ENCODE peak calls at places on chromosomes 12 and 14, in nine cellular contexts. N is AG09319; J is dorsolateral prefrontal cortex; V is mucosa of descending colon; X is nephron progenitor cell; T is Calu3; H is CD4-positive, alpha-beta T cell; E is right atrium auricular region; R is LNCaP clone FGC. I is an unnamed sample.

GRCh38 chr14:69701857-69702256 is 65.1 kb upstream of the SRSF5 start:
- DNase-seq in N (no peak), J (no peak), E (no peak), X (no peak), R (no peak), V (no peak), H (no peak), T (no peak), I (no peak)

GRCh38 chr14:103121846-103122577 is 1.2 kb upstream of the TNFAIP2 start:
- DNase-seq in R (no peak), X (peak), T (peak), J (no peak), E (peak), N (no peak), H (no peak), V (peak), I (no peak)

GRCh38 chr14:68978550-68978911 is 571 bp downstream of the ACTN1 start:
- DNase-seq in E (no peak), N (no peak), X (peak), V (peak), J (no peak), T (peak), H (peak), R (no peak), I (peak)

GRCh38 chr14:65462411-65462810 is 49.9 kb downstream of the FUT8 start:
- DNase-seq in N (no peak), V (no peak), R (no peak), T (no peak), J (no peak), H (no peak), E (no peak), X (no peak), I (no peak)

GRCh38 chr14:68405959-68406358 is 386.9 kb downstream of the ZFP36L1 start:
- DNase-seq in J (no peak), N (no peak), X (no peak), T (no peak), H (no peak), R (no peak), V (no peak), E (no peak), I (no peak)

GRCh38 chr12:67482751-67483661 is 165.5 kb upstream of the DYRK2 start:
- DNase-seq in H (peak), R (no peak), E (no peak), N (no peak), T (peak), J (peak), X (peak), V (peak), I (no peak)

GRCh38 chr14:56474419-56475022 is 105.1 kb upstream of the TMEM260 start:
- DNase-seq in T (peak), N (peak), E (no peak), X (peak), H (no peak), R (peak), V (no peak), J (no peak), I (peak)

GRCh38 chr14:72443256-72443655 is 450.6 kb downstream of the DPF3 start:
- DNase-seq in J (no peak), V (no peak), H (no peak), X (no peak), T (no peak), E (no peak), R (no peak), N (no peak), I (no peak)

GRCh38 chr12:71636704-71637115 is 26.9 kb downstream of the ZFC3H1 start:
- DNase-seq in R (peak), N (peak), T (peak), H (no peak), V (no peak), J (no peak), E (no peak), X (peak), I (no peak)

GRCh38 chr12:27988594-27989233 is 16.2 kb upstream of the PTHLH start:
- DNase-seq in E (no peak), T (no peak), R (no peak), H (no peak), V (no peak), X (no peak), J (no peak), N (no peak), I (no peak)

GRCh38 chr12:43655586-43655985 is 103.0 kb downstream of the PUS7L start:
- DNase-seq in E (no peak), J (no peak), T (no peak), X (no peak), V (no peak), H (no peak), N (no peak), R (no peak), I (no peak)

GRCh38 chr12:12070674-12071661 is at the start of gene BCL2L14:
- DNase-seq in T (peak), R (peak), E (no peak), N (no peak), J (no peak), H (peak), X (no peak), V (no peak), I (no peak)

GRCh38 chr12:95997276-95997675 is 1.1 kb upstream of the HAL start:
- DNase-seq in H (no peak), N (no peak), V (no peak), X (no peak), J (no peak), E (no peak), T (no peak), R (no peak), I (no peak)

GRCh38 chr14:77882631-77883030 is 82.7 kb downstream of the ADCK1 start:
- DNase-seq in H (no peak), T (no peak), X (no peak), J (no peak), E (peak), N (no peak), V (no peak), R (no peak), I (no peak)

GRCh38 chr12:52871291-52871961 is 22.6 kb upstream of the KRT78 start:
- DNase-seq in J (no peak), R (no peak), N (peak), E (peak), H (no peak), V (peak), X (no peak), T (peak), I (no peak)

GRCh38 chr12:97151481-97151880 is 244.4 kb downstream of the NEDD1 start:
- DNase-seq in X (no peak), T (no peak), R (no peak), N (no peak), J (no peak), V (no peak), H (no peak), E (no peak), I (no peak)

GRCh38 chr12:53828598-53828997 is 76.8 kb upstream of the CISTR start:
- DNase-seq in X (no peak), V (no peak), J (no peak), H (no peak), E (no peak), T (no peak), R (no peak), N (no peak), I (no peak)

GRCh38 chr12:30926243-30927209 is at the start of gene TSPAN11:
- DNase-seq in E (no peak), R (no peak), N (no peak), T (no peak), V (no peak), X (peak), J (peak), H (no peak), I (peak)

GRCh38 chr12:116542345-116542950 is 16.7 kb upstream of the MAP1LC3B2 start:
- DNase-seq in J (no peak), E (no peak), N (no peak), X (no peak), V (no peak), T (peak), H (no peak), R (no peak), I (no peak)

GRCh38 chr12:13085968-13086686 is 17.3 kb downstream of the GSG1 start:
- DNase-seq in E (no peak), J (no peak), X (no peak), H (no peak), V (no peak), N (no peak), T (no peak), R (no peak), I (no peak)

GRCh38 chr12:132771126-132771838 is 9.7 kb upstream of the ANKLE2 start:
- DNase-seq in V (no peak), X (no peak), N (no peak), J (no peak), R (no peak), E (no peak), T (no peak), H (peak), I (no peak)

GRCh38 chr12:132099739-132100138 is 44.4 kb downstream of the DDX51 start:
- DNase-seq in J (no peak), X (no peak), R (no peak), T (no peak), H (no peak), N (no peak), E (no peak), V (no peak), I (no peak)

GRCh38 chr12:92802906-92803305 is 100.1 kb downstream of the PLEKHG7 start:
- DNase-seq in J (no peak), R (no peak), V (no peak), H (no peak), N (no peak), T (no peak), E (no peak), X (no peak), I (no peak)

GRCh38 chr14:53791116-53791515 is 165.5 kb downstream of the BMP4 start:
- DNase-seq in E (no peak), H (no peak), J (no peak), T (no peak), V (no peak), X (no peak), N (no peak), R (no peak), I (no peak)

GRCh38 chr12:913919-914718 is 35.4 kb downstream of the RAD52 start:
- DNase-seq in E (no peak), N (no peak), T (no peak), V (no peak), X (no peak), J (no peak), H (no peak), R (no peak), I (no peak)

GRCh38 chr14:29925106-29925722 is 2.4 kb downstream of the PRKD1 start:
- DNase-seq in H (no peak), J (no peak), V (no peak), T (no peak), R (no peak), E (no peak), N (no peak), X (no peak), I (no peak)

GRCh38 chr12:123005081-123005626 is 24.7 kb downstream of the ARL6IP4 start:
- DNase-seq in X (no peak), H (no peak), T (no peak), N (no peak), J (no peak), V (no peak), R (no peak), E (no peak), I (no peak)

GRCh38 chr12:28313631-28314030 is 123.4 kb downstream of the CCDC91 start:
- DNase-seq in H (no peak), T (peak), N (no peak), R (no peak), E (no peak), J (no peak), X (no peak), V (no peak), I (no peak)

GRCh38 chr12:1047898-1048660 is 57.1 kb downstream of the ERC1 start:
- DNase-seq in E (no peak), T (no peak), J (peak), V (no peak), X (no peak), N (no peak), H (no peak), R (no peak), I (no peak)

GRCh38 chr12:132510111-132510724 is 20.3 kb downstream of the FBRSL1 start:
- DNase-seq in T (no peak), R (no peak), H (no peak), N (no peak), J (no peak), E (no peak), X (no peak), V (no peak), I (no peak)

GRCh38 chr12:10722502-10722904 is 620 bp downstream of the YBX3 start:
- DNase-seq in V (peak), E (peak), X (peak), J (no peak), T (peak), N (no peak), R (no peak), H (peak), I (peak)

GRCh38 chr12:61097991-61098580 is 1162.1 kb upstream of the USP15 start:
- DNase-seq in V (no peak), T (no peak), H (no peak), J (no peak), E (no peak), N (no peak), X (no peak), R (no peak), I (no peak)

DNA sequence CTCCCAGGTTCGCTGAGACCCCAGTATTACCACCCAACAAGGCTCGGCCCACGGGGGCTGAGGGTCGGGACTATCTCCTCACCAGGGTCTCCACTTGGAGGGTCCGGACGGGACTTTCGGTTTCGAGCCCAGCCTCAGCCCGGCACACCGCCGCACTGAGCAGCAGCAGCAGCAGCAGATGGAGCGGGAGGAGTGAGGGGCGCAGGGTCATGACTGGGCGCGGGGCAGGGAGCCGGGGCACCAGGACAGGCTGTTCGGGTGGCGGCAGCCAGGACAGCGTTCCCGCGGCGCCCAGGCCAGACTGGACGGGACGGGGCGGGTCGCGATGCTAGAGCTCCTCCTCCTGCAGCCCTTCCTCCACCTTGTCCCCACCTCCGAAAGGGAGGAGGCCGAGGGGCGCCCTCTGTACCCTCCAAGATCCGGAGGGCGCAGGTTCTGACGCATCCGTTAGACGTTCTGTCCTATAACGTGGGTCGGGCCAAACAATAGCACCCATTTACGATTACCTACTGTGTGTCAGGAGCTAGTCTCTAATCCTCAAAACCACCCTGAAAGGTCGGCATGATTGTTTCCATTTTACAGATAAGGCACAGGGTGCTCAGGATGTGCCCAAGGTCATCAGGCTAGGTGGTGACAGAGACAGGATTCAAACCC is at the start of gene FKBP11:
- DNase-seq in N (no peak), R (no peak), T (peak), E (peak), H (peak), V (peak), J (no peak), X (peak), I (peak)
- TF ChIP-seq CTCF in N (no peak), R (no peak), T (no peak), E (no peak), H (no peak), V (no peak), J (no peak), X (no peak), I (no peak)

DNA sequence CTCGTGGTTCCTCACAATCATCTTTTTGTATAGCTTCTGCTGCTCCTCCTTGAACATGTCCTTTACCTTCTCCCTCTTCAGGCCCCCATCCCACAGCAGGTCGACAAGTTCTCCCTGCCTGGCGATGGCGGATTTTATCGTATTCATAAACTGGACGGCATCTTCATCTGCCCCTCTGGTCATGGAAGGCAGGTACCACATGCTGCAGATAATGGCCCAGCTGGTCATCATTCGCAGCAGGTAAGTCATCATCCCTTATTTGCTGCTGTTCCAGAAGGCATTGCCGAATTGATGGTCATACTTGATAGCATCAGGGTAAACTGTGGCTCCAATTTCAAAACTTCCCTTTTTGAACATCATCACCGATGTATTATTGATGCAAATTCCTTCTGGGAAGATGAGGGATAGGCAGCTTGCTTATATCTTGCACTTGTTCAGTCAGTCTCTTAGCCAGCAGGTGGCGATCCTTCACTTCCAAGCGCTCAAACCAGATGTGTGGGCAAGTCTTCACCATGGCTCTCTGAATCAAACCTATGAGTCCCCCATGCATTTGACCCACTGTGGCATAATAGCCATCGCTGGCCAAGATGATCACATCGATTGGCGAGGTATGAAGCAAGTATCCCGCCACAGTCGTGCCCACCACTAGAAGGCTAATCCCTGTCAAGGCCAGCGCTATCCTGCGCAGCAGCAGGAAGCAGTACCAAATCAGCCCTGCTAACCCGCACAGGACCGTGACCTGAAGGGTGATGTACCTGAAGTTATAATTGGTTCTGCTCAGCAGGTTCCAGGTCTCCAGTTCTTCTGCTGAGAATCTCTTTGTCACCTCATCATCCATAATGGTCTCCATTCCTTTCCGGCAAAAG is 381.5 kb upstream of the STXBP6 start:
- DNase-seq in N (no peak), V (no peak), T (no peak), J (no peak), E (no peak), X (peak), R (peak), H (no peak), I (peak)
- TF ChIP-seq CTCF in N (no peak), V (no peak), T (no peak), J (no peak), E (no peak), X (peak), R (peak), H (no peak), I (peak)

GRCh38 chr14:105413542-105413886 is 6.1 kb upstream of the MTA1 start:
- DNase-seq in N (no peak), V (no peak), E (no peak), H (no peak), T (no peak), R (no peak), X (no peak), J (peak), I (no peak)

GRCh38 chr14:105411017-105411941 is 8.3 kb upstream of the MTA1 start:
- DNase-seq in T (peak), R (no peak), E (no peak), J (no peak), X (peak), N (no peak), V (peak), H (no peak), I (no peak)

GRCh38 chr14:105410642-105411016 is 9.0 kb upstream of the MTA1 start:
- DNase-seq in E (no peak), J (no peak), N (no peak), H (no peak), X (no peak), R (no peak), V (no peak), T (no peak), I (no peak)

GRCh38 chr14:105412768-105413541 is 6.7 kb upstream of the MTA1 start:
- DNase-seq in V (no peak), E (no peak), R (no peak), J (no peak), H (no peak), T (no peak), N (no peak), X (no peak), I (no peak)

DNA sequence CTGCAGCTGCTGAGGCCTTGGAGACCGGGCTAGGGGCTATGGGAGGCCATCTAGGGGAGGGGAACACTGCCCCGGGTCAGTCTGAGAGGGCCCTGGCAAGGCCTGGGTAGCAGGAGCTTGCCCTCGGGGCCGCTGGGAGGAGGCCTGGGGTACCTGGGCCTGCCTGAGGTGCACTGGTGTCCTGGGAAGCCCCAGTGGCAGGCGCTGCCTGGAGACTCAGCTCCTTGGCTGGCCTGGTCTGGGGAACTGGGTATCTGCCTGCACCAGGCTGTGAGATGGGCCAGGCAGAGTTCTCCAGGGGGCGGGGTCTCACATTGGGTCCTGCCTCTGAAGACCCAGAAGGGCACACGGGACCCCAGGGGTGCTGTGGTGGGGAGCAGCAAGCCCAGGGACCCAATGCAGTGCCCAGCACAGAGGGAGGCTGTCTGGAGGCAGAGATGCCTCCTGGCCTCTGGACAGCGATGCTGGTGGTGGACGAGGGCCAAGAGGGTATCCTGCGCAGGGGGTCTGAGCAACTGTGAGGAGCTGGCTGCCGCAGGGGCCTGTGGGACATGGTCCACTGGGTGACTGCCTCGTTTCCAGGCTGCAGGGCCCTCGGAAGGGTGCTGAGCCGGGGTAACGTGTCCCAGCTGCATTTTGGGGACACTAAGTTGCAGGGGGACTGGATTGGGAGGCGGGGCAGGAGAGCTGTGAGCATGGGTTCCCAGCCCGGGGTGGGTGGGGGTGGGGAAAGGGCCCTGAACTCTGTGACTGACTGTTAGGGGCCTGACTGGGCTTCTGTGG is 7.5 kb upstream of the MTA1 start:
- DNase-seq in J (no peak), H (no peak), X (no peak), R (no peak), E (no peak), N (no peak), V (no peak), T (no peak), I (no peak)
- TF ChIP-seq CTCF in J (no peak), H (no peak), X (no peak), R (no peak), E (no peak), N (no peak), V (no peak), T (no peak), I (no peak)

GRCh38 chr14:104927901-104928300 is 3.2 kb downstream of the PLD4 start:
- DNase-seq in N (no peak), X (no peak), V (no peak), H (no peak), E (no peak), T (no peak), R (no peak), J (no peak), I (no peak)
- TF ChIP-seq CTCF in N (no peak), X (no peak), V (no peak), H (no peak), E (no peak), T (no peak), R (no peak), J (no peak), I (no peak)

DNA sequence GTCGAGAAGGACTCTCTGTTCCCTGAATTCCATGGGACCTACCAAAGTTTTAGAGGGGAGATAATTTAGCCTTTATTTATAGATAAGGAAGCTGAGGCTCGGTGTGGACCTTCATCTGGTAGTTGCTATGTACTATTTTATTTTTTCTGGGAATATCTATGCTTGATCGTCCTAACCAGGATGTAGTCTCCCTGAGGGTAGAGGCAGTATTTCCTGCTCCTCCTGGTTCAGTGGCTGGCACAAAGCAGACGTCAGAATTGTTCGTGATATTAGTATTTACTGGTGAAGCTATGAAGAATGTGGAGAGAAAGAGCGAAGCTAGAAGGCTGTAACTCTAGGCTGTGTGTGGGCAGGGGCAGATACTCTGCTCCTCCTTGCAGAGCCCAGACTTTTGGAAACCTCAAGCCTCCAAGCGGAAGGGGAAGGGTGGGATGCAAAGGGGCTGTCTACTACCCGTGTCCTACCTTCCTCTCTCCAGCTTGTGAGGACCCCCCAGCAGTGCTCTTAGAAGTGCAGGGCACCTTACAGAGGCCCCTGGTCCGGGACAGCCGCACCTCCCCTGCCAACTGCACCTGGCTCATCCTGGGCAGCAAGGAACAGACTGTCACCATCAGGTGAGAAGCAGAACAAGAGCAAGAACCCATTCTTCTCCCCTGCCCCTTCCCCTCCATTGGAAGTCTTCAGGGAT is 1.4 kb downstream of the LRP10 start:
- DNase-seq in V (no peak), H (no peak), T (no peak), N (no peak), J (no peak), R (no peak), X (no peak), E (no peak), I (no peak)
- TF ChIP-seq CTCF in V (no peak), H (peak), T (no peak), N (no peak), J (no peak), R (no peak), X (peak), E (peak), I (peak)